ENCODE peak calls at places on chromosome 11, in eight cellular contexts. P is tibial artery; F is CD8-positive, alpha-beta memory T cell; X is sigmoid colon; R is mesendoderm; H is A549; T is fibroblast of lung; B is IMR-90. E is an unnamed sample.

GRCh38 chr11:89491141-89491690 is at the start of gene NOX4:
- DNase-seq in R (peak; percentile 78), F (no peak), H (no peak), X (peak; percentile 64), B (peak; percentile 48), P (peak; percentile 83), T (peak; percentile 81), E (peak; percentile 63)

GRCh38 chr11:69948256-69949141 is 129.3 kb upstream of the FGF3 start:
- DNase-seq in H (peak; percentile 85), T (peak; percentile 69), R (peak; percentile 70), P (no peak), F (no peak), X (no peak), B (peak; percentile 57), E (no peak)

GRCh38 chr11:125079151-125079877 is 16.2 kb downstream of the SLC37A2 start:
- DNase-seq in P (no peak), R (no peak), X (no peak), B (no peak), T (peak; percentile 76), F (no peak), H (no peak), E (no peak)

GRCh38 chr11:73866586-73866996 is 10.1 kb downstream of the COA4 start:
- DNase-seq in R (peak; percentile 66), T (peak; percentile 90), P (no peak), B (peak; percentile 93), H (peak; percentile 34), X (peak; percentile 89), F (no peak), E (no peak)

GRCh38 chr11:76670475-76671235 is at the start of gene LRRC32:
- DNase-seq in T (peak; percentile 11), X (peak; percentile 77), F (peak; percentile 8), P (peak; percentile 84), H (no peak), B (no peak), R (peak; percentile 43), E (peak; percentile 81)

GRCh38 chr11:85485902-85486301 is 141.2 kb downstream of the DLG2 start:
- DNase-seq in T (no peak), H (no peak), P (no peak), F (no peak), B (no peak), R (no peak), X (no peak), E (no peak)

GRCh38 chr11:10657308-10658271 is 36.0 kb downstream of the IRAG1 start:
- DNase-seq in B (peak; percentile 82), H (no peak), X (peak; percentile 69), P (no peak), R (no peak), T (peak; percentile 86), F (no peak), E (peak; percentile 37)

GRCh38 chr11:83054001-83054400 is 17.7 kb downstream of the RAB30 start:
- DNase-seq in R (no peak), B (no peak), F (no peak), P (no peak), H (no peak), T (no peak), X (no peak), E (no peak)

GRCh38 chr11:44611088-44611487 is 45.6 kb downstream of the CD82 start:
- DNase-seq in B (no peak), R (peak; percentile 26), H (no peak), F (no peak), T (no peak), P (no peak), X (no peak), E (no peak)

GRCh38 chr11:122861631-122862030 is 20.9 kb upstream of the JHY start:
- DNase-seq in B (no peak), R (no peak), X (no peak), T (no peak), F (no peak), H (no peak), P (no peak), E (no peak)

GRCh38 chr11:66476841-66477251 is 3.4 kb upstream of the DPP3 start:
- DNase-seq in R (peak; percentile 24), X (no peak), P (no peak), H (no peak), B (no peak), T (no peak), F (no peak), E (no peak)

GRCh38 chr11:36412781-36413383 is 97.2 kb downstream of the TRAF6 start:
- DNase-seq in R (no peak), P (no peak), F (no peak), T (peak; percentile 70), B (peak; percentile 87), X (no peak), H (no peak), E (no peak)

GRCh38 chr11:45252134-45252856 is 33.8 kb downstream of the SYT13 start:
- DNase-seq in X (no peak), R (peak; percentile 84), B (peak; percentile 7), P (no peak), H (peak; percentile 78), T (peak; percentile 32), F (no peak), E (peak; percentile 69)

GRCh38 chr11:44542372-44542771 is 23.1 kb upstream of the CD82 start:
- DNase-seq in T (no peak), H (no peak), B (no peak), F (no peak), X (no peak), R (peak; percentile 51), P (no peak), E (no peak)

GRCh38 chr11:69558519-69558941 is 77.1 kb downstream of the LINC01488 start:
- DNase-seq in X (no peak), T (no peak), F (no peak), B (no peak), R (no peak), H (no peak), P (no peak), E (no peak)

GRCh38 chr11:117565709-117566108 is 231.3 kb downstream of the DSCAML1 start:
- DNase-seq in X (no peak), B (no peak), P (no peak), F (no peak), T (no peak), H (no peak), R (peak; percentile 74), E (no peak)

GRCh38 chr11:117560786-117561530 is 233.3 kb downstream of the CEP164 start:
- DNase-seq in F (no peak), B (no peak), T (no peak), H (no peak), X (no peak), R (no peak), P (no peak), E (no peak)

GRCh38 chr11:117562111-117562510 is 234.5 kb downstream of the CEP164 start:
- DNase-seq in B (no peak), F (no peak), T (no peak), R (no peak), X (no peak), P (no peak), H (no peak), E (no peak)

GRCh38 chr11:117563556-117563955 is 233.5 kb downstream of the DSCAML1 start:
- DNase-seq in R (no peak), P (no peak), F (no peak), T (no peak), B (no peak), H (no peak), X (no peak), E (no peak)

GRCh38 chr11:117564321-117564720 is 232.7 kb downstream of the DSCAML1 start:
- DNase-seq in X (no peak), P (no peak), T (no peak), F (no peak), R (no peak), B (no peak), H (no peak), E (no peak)
- H3K4me1 ChIP-seq in X (no peaks in the 10 kb centered on the region), P (no peaks in the 10 kb centered on the region), T (no peaks in the 10 kb centered on the region), F (no peaks in the 10 kb centered on the region), R (no peaks in the 10 kb centered on the region), B (no peaks in the 10 kb centered on the region), H (no peaks in the 10 kb centered on the region), E (no peaks in the 10 kb centered on the region)

DNA sequence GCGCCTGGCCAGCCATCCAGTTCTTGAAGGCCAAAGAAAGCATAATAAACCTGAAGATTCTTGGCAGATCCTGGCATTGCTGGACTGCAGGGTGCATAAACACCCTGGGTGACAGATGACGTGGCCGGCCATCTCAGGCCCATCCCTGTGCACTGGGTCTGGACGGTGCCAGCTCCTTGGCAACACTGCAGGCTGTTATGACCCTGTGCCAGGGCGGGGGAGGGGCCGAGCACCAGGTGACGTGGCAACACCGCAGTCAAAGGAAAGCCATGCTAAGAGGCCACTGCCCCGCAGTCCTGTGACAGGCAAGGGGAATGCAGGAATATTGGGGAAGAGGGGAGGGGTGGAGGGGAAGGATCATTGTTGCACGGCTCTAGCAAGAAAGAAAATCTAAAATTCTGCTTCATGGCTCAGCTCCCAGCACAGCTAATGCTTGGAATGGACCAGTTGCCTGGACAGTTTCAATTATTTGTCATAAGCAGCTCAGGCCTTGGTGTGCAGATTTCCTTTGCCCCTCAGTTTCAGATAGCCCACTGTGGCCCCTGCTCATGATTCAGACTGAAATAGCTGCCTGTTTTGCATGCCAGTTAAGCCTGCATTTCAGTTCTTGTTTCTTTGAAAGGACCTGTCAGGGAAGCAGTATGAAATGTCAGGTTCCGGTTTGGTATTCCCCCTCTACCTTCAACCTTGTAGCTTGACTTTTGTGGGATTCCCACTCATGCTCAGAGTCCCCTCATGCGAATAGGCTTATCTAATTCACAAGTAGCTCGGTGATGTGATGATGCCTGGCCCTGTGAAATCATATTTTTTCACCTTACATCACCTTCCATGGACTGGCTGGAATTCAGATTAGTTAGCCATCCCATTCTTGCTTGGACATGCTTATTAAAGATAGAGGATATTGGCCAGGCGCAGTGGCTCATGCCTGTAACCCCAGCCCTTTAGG is 29.7 kb upstream of the DDX6 start:
- DNase-seq in B (no peak), R (peak; percentile 9), T (peak; percentile 68), H (no peak), F (no peak), P (peak; percentile 98), X (peak; percentile 96), E (peak; percentile 82)
- H3K27ac ChIP-seq in B (no peak overlapping the region), R (no peak overlapping the region), T (no peak overlapping the region), H (no peak overlapping the region), F (no peak overlapping the region), P (peak overlapping the region; percentile 71), X (peak overlapping the region; percentile 83), E (peak overlapping the region; percentile 55)

GRCh38 chr11:64376071-64376470 is 17.1 kb downstream of the RPS6KA4 start:
- DNase-seq in B (no peak), T (no peak), R (no peak), P (no peak), X (no peak), H (no peak), F (no peak), E (no peak)
- H3K4me1 ChIP-seq in B (no peaks in the 10 kb centered on the region), T (no peaks in the 10 kb centered on the region), R (no peaks in the 10 kb centered on the region), P (peaks cover 26% of the 10 kb centered on the region), X (peaks cover 17% of the 10 kb centered on the region), H (no peaks in the 10 kb centered on the region), F (no peaks in the 10 kb centered on the region), E (peaks cover 8% of the 10 kb centered on the region)

DNA sequence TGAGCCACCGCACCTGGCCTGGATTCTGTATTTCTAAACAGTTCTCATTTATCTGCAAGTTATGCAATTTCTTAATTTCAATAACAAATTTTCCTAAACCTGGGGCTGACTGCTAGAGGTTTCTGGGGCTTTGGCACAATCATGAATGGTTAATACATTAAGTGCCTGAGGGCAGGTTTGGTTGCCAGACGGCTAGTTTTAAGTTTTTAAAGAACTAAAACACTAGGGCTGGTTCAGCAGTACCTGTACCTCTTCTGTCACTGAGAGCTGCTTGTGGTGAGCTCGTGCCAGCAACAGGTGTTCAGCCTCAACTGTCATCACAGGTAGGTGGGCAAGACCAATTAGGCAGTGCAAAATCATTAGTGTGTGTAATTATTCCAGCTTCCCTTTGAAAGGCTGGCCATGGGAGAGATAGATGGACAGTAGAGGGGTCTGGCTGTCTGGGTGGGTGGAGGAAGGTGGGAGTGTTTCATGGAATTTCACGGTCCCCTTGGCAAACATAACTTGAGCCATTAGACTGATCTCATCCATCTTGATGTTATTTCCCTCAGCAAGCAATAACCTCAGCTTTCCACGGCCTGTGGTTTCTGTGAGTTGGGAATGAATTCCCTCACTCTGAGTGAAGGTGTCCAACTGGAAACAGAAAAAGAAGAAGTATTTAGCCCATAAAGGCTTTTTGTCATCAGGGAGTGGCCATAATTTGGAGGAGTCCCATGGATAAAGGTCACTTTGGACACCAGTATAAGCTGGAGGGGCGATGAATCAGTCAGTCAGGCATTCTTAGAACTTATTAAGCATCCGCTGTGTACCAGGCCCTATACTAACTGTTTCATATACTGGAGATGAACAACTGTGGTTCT is 114.8 kb downstream of the SNX19 start:
- DNase-seq in P (no peak), H (no peak), F (no peak), T (peak; percentile 92), X (no peak), B (peak; percentile 53), R (no peak), E (no peak)
- H3K27ac ChIP-seq in P (no peak overlapping the region), H (peak overlapping the region; percentile 19), F (no peak overlapping the region), T (no peak overlapping the region), X (no peak overlapping the region), B (no peak overlapping the region), R (no peak overlapping the region), E (no peak overlapping the region)